ENCODE peak calls at places on chromosomes 5 and 9, in six cellular contexts. One of them, this sample, is unnamed.

GRCh38 chr5:67196537-67197059 is at the start of gene CD180:
- DNase-seq in uterus: no peak
- DNase-seq in endothelial cell: no peak
- DNase-seq in GM12865: peak; percentile 32
- DNase-seq in caudate nucleus: peak; percentile 87
- DNase-seq in mucosa of gallbladder: no peak
- DNase-seq in this sample: peak; percentile 84

GRCh38 chr9:137397675-137398423 is 25.1 kb downstream of the EXD3 start:
- DNase-seq in uterus: no peak
- DNase-seq in endothelial cell: no peak
- DNase-seq in GM12865: peak; percentile 44
- DNase-seq in caudate nucleus: no peak
- DNase-seq in mucosa of gallbladder: no peak
- DNase-seq in this sample: no peak

GRCh38 chr5:150783422-150783928 is 4.9 kb downstream of the SMIM3 start:
- DNase-seq in uterus: peak; percentile 65
- DNase-seq in endothelial cell: no peak
- DNase-seq in GM12865: peak; percentile 44
- DNase-seq in caudate nucleus: no peak
- DNase-seq in mucosa of gallbladder: peak; percentile 80
- DNase-seq in this sample: no peak

GRCh38 chr5:37882636-37883035 is 42.8 kb upstream of the GDNF start:
- DNase-seq in uterus: no peak
- DNase-seq in endothelial cell: no peak
- DNase-seq in GM12865: no peak
- DNase-seq in caudate nucleus: no peak
- DNase-seq in mucosa of gallbladder: no peak
- DNase-seq in this sample: no peak

GRCh38 chr5:133944263-133945230 is 23.9 kb downstream of the C5orf15 start:
- DNase-seq in uterus: no peak
- DNase-seq in endothelial cell: peak; percentile 63
- DNase-seq in GM12865: peak; percentile 75
- DNase-seq in caudate nucleus: peak; percentile 65
- DNase-seq in mucosa of gallbladder: peak; percentile 67
- DNase-seq in this sample: no peak

GRCh38 chr5:177968661-177969211 is 27.3 kb downstream of the PROP1 start:
- DNase-seq in uterus: no peak
- DNase-seq in endothelial cell: no peak
- DNase-seq in GM12865: no peak
- DNase-seq in caudate nucleus: no peak
- DNase-seq in mucosa of gallbladder: no peak
- DNase-seq in this sample: no peak

GRCh38 chr5:56164371-56164770 is 68.8 kb downstream of the ANKRD55 start:
- DNase-seq in uterus: no peak
- DNase-seq in endothelial cell: no peak
- DNase-seq in GM12865: no peak
- DNase-seq in caudate nucleus: peak; percentile 91
- DNase-seq in mucosa of gallbladder: no peak
- DNase-seq in this sample: peak; percentile 31

GRCh38 chr5:178310130-178310865 is 77.7 kb upstream of the PHYKPL start:
- DNase-seq in uterus: no peak
- DNase-seq in endothelial cell: no peak
- DNase-seq in GM12865: no peak
- DNase-seq in caudate nucleus: no peak
- DNase-seq in mucosa of gallbladder: no peak
- DNase-seq in this sample: no peak

GRCh38 chr9:114549677-114550330 is 37.8 kb upstream of the ATP6V1G1 start:
- DNase-seq in uterus: no peak
- DNase-seq in endothelial cell: no peak
- DNase-seq in GM12865: no peak
- DNase-seq in caudate nucleus: no peak
- DNase-seq in mucosa of gallbladder: no peak
- DNase-seq in this sample: no peak

GRCh38 chr5:132428811-132429440 is 59.4 kb downstream of the SLC22A5 start:
- DNase-seq in uterus: no peak
- DNase-seq in endothelial cell: no peak
- DNase-seq in GM12865: no peak
- DNase-seq in caudate nucleus: no peak
- DNase-seq in mucosa of gallbladder: no peak
- DNase-seq in this sample: no peak

GRCh38 chr9:113220467-113221002 is 542 bp downstream of the FKBP15 start:
- DNase-seq in uterus: no peak
- DNase-seq in endothelial cell: peak; percentile 3
- DNase-seq in GM12865: peak; percentile 20
- DNase-seq in caudate nucleus: no peak
- DNase-seq in mucosa of gallbladder: no peak
- DNase-seq in this sample: no peak

GRCh38 chr5:85646036-85646435 is 971.7 kb upstream of the COX7C start:
- DNase-seq in uterus: no peak
- DNase-seq in endothelial cell: no peak
- DNase-seq in GM12865: no peak
- DNase-seq in caudate nucleus: no peak
- DNase-seq in mucosa of gallbladder: no peak
- DNase-seq in this sample: no peak